ENCODE peak calls at places on chromosomes 13 and 19, in four cellular contexts. W is HEK293T, D is K562, C is HepG2. S is an unnamed sample.

GRCh38 chr13:20824762-20825161 is 51.0 kb upstream of the EEF1AKMT1 start:
- DNase-seq in W (no peak), D (no peak), C (no peak), S (no peak)

GRCh38 chr19:41136636-41137035 is 22.4 kb downstream of the CYP2F1 start:
- DNase-seq in D (no peak), C (no peak), W (no peak), S (no peak)

GRCh38 chr19:33239223-33239975 is 13.7 kb upstream of the SLC7A10 start:
- DNase-seq in C (no peak), D (no peak), W (no peak), S (no peak)

GRCh38 chr13:72886272-72887062 is 104.5 kb downstream of the PIBF1 start:
- DNase-seq in D (no peak), W (no peak), C (no peak), S (no peak)

GRCh38 chr13:71483733-71484132 is 383.3 kb downstream of the DACH1 start:
- DNase-seq in D (no peak), C (no peak), W (no peak), S (no peak)

GRCh38 chr13:73171926-73172325 is 113.1 kb downstream of the KLF5 start:
- DNase-seq in W (no peak), C (no peak), D (no peak), S (peak; percentile 24)

GRCh38 chr19:33622505-33622808 is 704 bp downstream of the CHST8 start:
- DNase-seq in C (no peak), W (peak; percentile 52), D (no peak), S (peak; percentile 28)

GRCh38 chr19:51948979-51949378 is 21.7 kb downstream of the ZNF613 start:
- DNase-seq in W (no peak), D (no peak), C (no peak), S (peak; percentile 15)

GRCh38 chr13:73938375-73939070 is 195.7 kb downstream of the KLF12 start:
- DNase-seq in W (no peak), D (no peak), C (no peak), S (no peak)

GRCh38 chr13:113856716-113857065 is 7.2 kb downstream of the GAS6 start:
- DNase-seq in D (no peak), W (no peak), C (peak; percentile 21), S (no peak)

GRCh38 chr19:15374796-15375440 is 4.7 kb downstream of the AKAP8 start:
- DNase-seq in D (no peak), W (no peak), C (no peak), S (no peak)

GRCh38 chr19:6125571-6125989 is 9.9 kb upstream of the ACSBG2 start:
- DNase-seq in C (peak; percentile 75), D (peak; percentile 73), W (peak; percentile 71), S (peak; percentile 63)

GRCh38 chr13:35712907-35713685 is 236.6 kb upstream of the MAB21L1 start:
- DNase-seq in D (no peak), W (no peak), C (no peak), S (no peak)

GRCh38 chr13:101520672-101521071 is 68.2 kb downstream of the ITGBL1 start:
- DNase-seq in W (no peak), D (no peak), C (no peak), S (no peak)

GRCh38 chr19:35048911-35049411 is 7.4 kb downstream of the HPN start:
- DNase-seq in D (no peak), C (no peak), W (no peak), S (no peak)

GRCh38 chr19:12784871-12785430 is 6.3 kb upstream of the JUNB start:
- DNase-seq in C (no peak), D (no peak), W (no peak), S (no peak)

GRCh38 chr19:6260912-6261636 is 18.7 kb downstream of the MLLT1 start:
- DNase-seq in C (peak; percentile 28), W (peak; percentile 66), D (peak; percentile 66), S (peak; percentile 81)

GRCh38 chr19:18023596-18024212 is 15.7 kb downstream of the ARRDC2 start:
- DNase-seq in C (no peak), W (no peak), D (peak; percentile 50), S (no peak)

GRCh38 chr13:51814071-51814470 is 10.1 kb upstream of the DHRS12 start:
- DNase-seq in D (no peak), C (no peak), W (no peak), S (no peak)

GRCh38 chr13:113084094-113084942 is 21.3 kb upstream of the F7 start:
- DNase-seq in W (no peak), D (no peak), C (no peak), S (no peak)

GRCh38 chr19:5985098-5985783 is 7.3 kb upstream of the RANBP3 start:
- DNase-seq in W (no peak), D (no peak), C (no peak), S (no peak)

GRCh38 chr19:45508931-45509691 is 1.8 kb downstream of the VASP start:
- DNase-seq in D (peak; percentile 64), W (peak; percentile 56), C (peak; percentile 63), S (peak; percentile 74)

GRCh38 chr19:47796785-47797184 is 7.6 kb downstream of the TPRX1 start:
- DNase-seq in W (no peak), C (no peak), D (no peak), S (no peak)

GRCh38 chr13:44759222-44759721 is 183.1 kb upstream of the TSC22D1 start:
- DNase-seq in D (no peak), W (no peak), C (no peak), S (no peak)

GRCh38 chr13:47252627-47253026 is 355.8 kb upstream of the HTR2A start:
- DNase-seq in D (no peak), C (no peak), W (no peak), S (no peak)

GRCh38 chr19:5952193-5953033 is 25.5 kb downstream of the RANBP3 start:
- DNase-seq in C (no peak), W (no peak), D (no peak), S (no peak)

GRCh38 chr19:7292950-7293794 is 1.0 kb downstream of the INSR start:
- DNase-seq in D (peak; percentile 17), W (no peak), C (peak; percentile 21), S (peak; percentile 25)

GRCh38 chr13:64078025-64078424 is 2662.4 kb upstream of the PCDH20 start:
- DNase-seq in C (peak; percentile 72), D (no peak), W (no peak), S (no peak)

GRCh38 chr13:34250151-34250550 is 432.2 kb downstream of the RFC3 start:
- DNase-seq in C (no peak), D (no peak), W (no peak), S (no peak)
- TF ChIP-seq ELF4 in C (no peak), D (no peak), W (no peak), S (no peak)

GRCh38 chr19:19530889-19531288 is 2.2 kb downstream of the YJEFN3 start:
- DNase-seq in D (no peak), W (no peak), C (no peak), S (no peak)

GRCh38 chr19:19528721-19529490 is at the start of gene YJEFN3:
- DNase-seq in W (no peak), C (no peak), D (no peak), S (peak; percentile 79)

GRCh38 chr19:19531951-19532805 is 3.5 kb downstream of the YJEFN3 start:
- DNase-seq in D (peak; percentile 79), C (peak; percentile 30), W (peak; percentile 82), S (peak; percentile 92)

GRCh38 chr19:19529783-19530422 is 1.2 kb downstream of the YJEFN3 start:
- DNase-seq in C (no peak), W (no peak), D (no peak), S (no peak)

GRCh38 chr19:19530423-19530804 is 1.7 kb downstream of the YJEFN3 start:
- DNase-seq in W (no peak), D (no peak), C (no peak), S (no peak)
- TF ChIP-seq ELF4 in W (no peak), D (no peak), C (no peak), S (no peak)

DNA sequence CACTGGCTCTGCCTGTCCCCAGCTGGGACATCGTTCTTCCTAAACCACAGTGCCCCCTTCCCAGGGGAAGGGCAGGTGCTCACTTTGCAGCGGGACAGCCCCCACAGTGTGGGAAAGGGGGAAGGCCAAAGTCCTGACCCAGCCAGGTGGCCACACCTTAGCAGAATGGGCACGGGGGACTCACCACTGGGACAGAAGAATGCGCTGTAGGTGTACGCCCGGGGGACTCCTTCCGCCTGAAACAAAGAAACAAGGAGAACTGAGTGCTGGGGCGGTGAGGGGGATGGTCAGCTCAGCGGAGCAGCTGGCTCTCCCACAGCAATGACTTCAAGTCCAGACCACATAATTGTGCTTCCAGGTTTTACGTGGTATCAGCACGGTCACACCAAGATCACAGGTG is 49.4 kb downstream of the F2RL3 start:
- DNase-seq in C (no peak), D (no peak), W (no peak), S (no peak)
- TF ChIP-seq ELF4 in C (no peak), D (no peak), W (no peak), S (no peak)

GRCh38 chr13:106484084-106484754 is 51.2 kb downstream of the EFNB2 start:
- DNase-seq in D (no peak), W (no peak), C (no peak), S (no peak)

GRCh38 chr13:106488075-106488474 is 47.4 kb downstream of the EFNB2 start:
- DNase-seq in D (no peak), C (no peak), W (no peak), S (no peak)

GRCh38 chr13:106488671-106489070 is 46.8 kb downstream of the EFNB2 start:
- DNase-seq in D (no peak), C (no peak), W (no peak), S (no peak)

GRCh38 chr13:106484755-106485193 is 50.7 kb downstream of the EFNB2 start:
- DNase-seq in D (no peak), C (no peak), W (no peak), S (no peak)

GRCh38 chr13:106486287-106486686 is 49.2 kb downstream of the EFNB2 start:
- DNase-seq in W (no peak), D (no peak), C (no peak), S (no peak)
- TF ChIP-seq ELF4 in W (no peak), D (no peak), C (no peak), S (no peak)

GRCh38 chr19:49362048-49362925 is at the start of gene TEAD2:
- DNase-seq in D (peak; percentile 83), C (peak; percentile 32), W (peak; percentile 67), S (peak; percentile 84)
- TF ChIP-seq ELF4 in D (no peak), C (no peak), W (no peak), S (no peak)

GRCh38 chr19:46615966-46616365 is 8.9 kb downstream of the PTGIR start:
- DNase-seq in C (no peak), D (no peak), W (no peak), S (no peak)
- TF ChIP-seq ELF4 in C (no peak), D (no peak), W (no peak), S (no peak)

DNA sequence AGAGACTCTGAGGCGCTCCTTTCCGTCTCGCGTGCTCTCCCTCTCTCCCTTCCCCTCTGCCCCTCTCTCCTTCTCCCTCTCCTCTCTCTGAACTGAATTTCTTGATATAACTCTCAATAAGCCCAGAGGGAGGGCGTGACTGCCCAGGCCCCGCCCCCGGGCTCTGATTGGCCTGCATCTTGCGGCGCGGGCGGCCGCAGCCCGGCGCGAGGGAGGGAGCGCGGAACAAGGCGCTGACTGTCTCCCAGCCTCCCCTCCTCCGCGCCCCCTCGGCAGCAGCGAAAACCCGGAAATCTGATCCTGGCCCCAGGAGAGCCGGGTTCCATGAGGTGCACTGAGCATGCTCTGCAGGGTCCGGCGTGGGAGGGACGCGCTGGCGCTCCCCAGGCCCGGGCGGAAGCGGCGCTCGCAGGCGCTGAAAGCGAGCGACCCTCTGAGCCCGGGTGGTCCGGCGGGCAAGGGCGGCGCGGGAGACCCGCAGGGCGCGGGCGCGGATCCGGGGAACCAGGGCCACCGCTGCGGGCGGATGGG is at the start of gene PCDH9:
- DNase-seq in W (peak; percentile 100), D (peak; percentile 88), C (peak; percentile 80), S (peak; percentile 94)
- TF ChIP-seq ELF4 in W (no peak), D (no peak), C (no peak), S (no peak)

S was measured in WTC11.